ENCODE peak calls at places on chromosome 6, in six cellular contexts. One of them, this sample, is unnamed.

GRCh38 chr6:161676566-161676965 is 402.7 kb upstream of the AGPAT4 start:
- DNase-seq in hepatocyte: no peak
- DNase-seq in fibroblast of pulmonary artery: no peak
- DNase-seq in tibial nerve: no peak
- DNase-seq in endothelial cell: no peak
- DNase-seq in heart right ventricle: no peak
- DNase-seq in this sample: no peak

GRCh38 chr6:292506-293184 is 358 bp downstream of the DUSP22 start:
- DNase-seq in hepatocyte: peak; percentile 73
- DNase-seq in fibroblast of pulmonary artery: peak; percentile 38
- DNase-seq in tibial nerve: peak; percentile 54
- DNase-seq in endothelial cell: peak; percentile 45
- DNase-seq in heart right ventricle: peak; percentile 72
- DNase-seq in this sample: peak; percentile 62

GRCh38 chr6:130162421-130162820 is 60.3 kb downstream of the SAMD3 start:
- DNase-seq in hepatocyte: no peak
- DNase-seq in fibroblast of pulmonary artery: no peak
- DNase-seq in tibial nerve: no peak
- DNase-seq in endothelial cell: no peak
- DNase-seq in heart right ventricle: no peak
- DNase-seq in this sample: no peak

GRCh38 chr6:136136274-136136673 is 113.8 kb downstream of the MTFR2 start:
- DNase-seq in hepatocyte: no peak
- DNase-seq in fibroblast of pulmonary artery: no peak
- DNase-seq in tibial nerve: no peak
- DNase-seq in endothelial cell: no peak
- DNase-seq in heart right ventricle: no peak
- DNase-seq in this sample: no peak

GRCh38 chr6:31575335-31575901 is at the start of gene TNF:
- DNase-seq in hepatocyte: no peak
- DNase-seq in fibroblast of pulmonary artery: no peak
- DNase-seq in tibial nerve: no peak
- DNase-seq in endothelial cell: no peak
- DNase-seq in heart right ventricle: peak; percentile 66
- DNase-seq in this sample: no peak

GRCh38 chr6:35647400-35647799 is 41.3 kb downstream of the FKBP5 start:
- DNase-seq in hepatocyte: no peak
- DNase-seq in fibroblast of pulmonary artery: no peak
- DNase-seq in tibial nerve: no peak
- DNase-seq in endothelial cell: no peak
- DNase-seq in heart right ventricle: no peak
- DNase-seq in this sample: no peak

GRCh38 chr6:69038841-69039240 is 403.8 kb downstream of the ADGRB3 start:
- DNase-seq in hepatocyte: no peak
- DNase-seq in fibroblast of pulmonary artery: no peak
- DNase-seq in tibial nerve: no peak
- DNase-seq in endothelial cell: no peak
- DNase-seq in heart right ventricle: no peak
- DNase-seq in this sample: no peak

GRCh38 chr6:129507059-129507807 is 202.7 kb downstream of the ARHGAP18 start:
- DNase-seq in hepatocyte: no peak
- DNase-seq in fibroblast of pulmonary artery: no peak
- DNase-seq in tibial nerve: no peak
- DNase-seq in endothelial cell: no peak
- DNase-seq in heart right ventricle: no peak
- DNase-seq in this sample: no peak

GRCh38 chr6:150638286-150638685 is 38.6 kb downstream of the PLEKHG1 start:
- DNase-seq in hepatocyte: no peak
- DNase-seq in fibroblast of pulmonary artery: no peak
- DNase-seq in tibial nerve: no peak
- DNase-seq in endothelial cell: no peak
- DNase-seq in heart right ventricle: no peak
- DNase-seq in this sample: no peak

GRCh38 chr6:38749473-38749872 is 34.4 kb downstream of the DNAH8 start:
- DNase-seq in hepatocyte: no peak
- DNase-seq in fibroblast of pulmonary artery: no peak
- DNase-seq in tibial nerve: no peak
- DNase-seq in endothelial cell: no peak
- DNase-seq in heart right ventricle: no peak
- DNase-seq in this sample: no peak

GRCh38 chr6:146526192-146526591 is 17.4 kb upstream of the RAB32 start:
- DNase-seq in hepatocyte: no peak
- DNase-seq in fibroblast of pulmonary artery: peak; percentile 56
- DNase-seq in tibial nerve: no peak
- DNase-seq in endothelial cell: no peak
- DNase-seq in heart right ventricle: no peak
- DNase-seq in this sample: no peak

GRCh38 chr6:96086745-96087144 is 71.0 kb downstream of the FUT9 start:
- DNase-seq in hepatocyte: no peak
- DNase-seq in fibroblast of pulmonary artery: no peak
- DNase-seq in tibial nerve: no peak
- DNase-seq in endothelial cell: no peak
- DNase-seq in heart right ventricle: no peak
- DNase-seq in this sample: no peak

DNA sequence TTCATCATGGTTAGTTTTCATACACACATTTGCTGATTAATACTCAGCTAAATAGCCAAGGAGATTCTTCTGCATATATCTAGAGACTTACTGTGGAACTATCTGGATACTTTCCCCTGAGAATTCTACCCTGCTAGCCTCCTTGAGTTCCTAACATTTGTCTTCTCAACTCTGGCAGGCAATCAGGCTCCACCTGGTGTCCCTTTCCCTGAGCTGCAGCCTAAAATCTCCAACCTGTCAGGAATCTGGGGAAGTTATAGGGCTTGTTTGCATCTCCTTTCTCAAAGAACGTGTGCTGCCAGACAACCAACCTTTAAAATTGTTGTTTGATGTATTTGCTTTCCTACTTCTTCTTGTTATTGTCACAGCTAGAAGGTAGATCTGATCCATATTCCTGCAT is 73.4 kb downstream of the FUT9 start:
- DNase-seq in hepatocyte: no peak
- DNase-seq in fibroblast of pulmonary artery: no peak
- DNase-seq in tibial nerve: no peak
- DNase-seq in endothelial cell: peak; percentile 31
- DNase-seq in heart right ventricle: no peak
- DNase-seq in this sample: no peak
- TF ChIP-seq CTCF in hepatocyte: peak; percentile 37
- TF ChIP-seq CTCF in fibroblast of pulmonary artery: no peak
- TF ChIP-seq CTCF in tibial nerve: no peak
- TF ChIP-seq CTCF in endothelial cell: peak; percentile 53
- TF ChIP-seq CTCF in heart right ventricle: no peak
- TF ChIP-seq CTCF in this sample: no peak

GRCh38 chr6:138106665-138107077 is 548 bp downstream of the PERP start:
- DNase-seq in hepatocyte: no peak
- DNase-seq in fibroblast of pulmonary artery: no peak
- DNase-seq in tibial nerve: no peak
- DNase-seq in endothelial cell: no peak
- DNase-seq in heart right ventricle: no peak
- DNase-seq in this sample: no peak

GRCh38 chr6:138103876-138104275 is 3.3 kb downstream of the PERP start:
- DNase-seq in hepatocyte: no peak
- DNase-seq in fibroblast of pulmonary artery: no peak
- DNase-seq in tibial nerve: no peak
- DNase-seq in endothelial cell: no peak
- DNase-seq in heart right ventricle: no peak
- DNase-seq in this sample: no peak

GRCh38 chr6:138105880-138106664 is 1.1 kb downstream of the PERP start:
- DNase-seq in hepatocyte: peak; percentile 37
- DNase-seq in fibroblast of pulmonary artery: no peak
- DNase-seq in tibial nerve: no peak
- DNase-seq in endothelial cell: no peak
- DNase-seq in heart right ventricle: no peak
- DNase-seq in this sample: no peak

GRCh38 chr6:138104618-138105213 is 2.5 kb downstream of the PERP start:
- DNase-seq in hepatocyte: no peak
- DNase-seq in fibroblast of pulmonary artery: no peak
- DNase-seq in tibial nerve: no peak
- DNase-seq in endothelial cell: no peak
- DNase-seq in heart right ventricle: no peak
- DNase-seq in this sample: no peak

DNA sequence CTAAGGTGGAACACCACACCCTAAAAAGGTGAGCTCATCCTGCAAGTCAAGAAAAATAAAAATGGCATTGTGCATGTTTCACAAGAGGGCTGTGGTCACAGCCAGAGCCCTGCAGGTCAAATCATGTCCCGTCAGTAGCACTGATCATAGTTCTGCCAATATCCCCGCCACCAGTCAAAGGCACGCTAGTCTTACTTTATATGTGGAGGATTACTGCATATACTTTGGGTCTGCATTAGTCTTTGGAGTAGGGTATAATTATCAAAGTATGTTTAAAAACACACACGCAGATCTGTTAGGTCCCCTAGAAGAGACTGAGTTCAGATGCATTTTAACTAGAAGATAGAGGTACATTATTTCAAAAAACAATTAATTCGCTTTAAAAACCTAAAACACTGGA is 1.8 kb downstream of the PERP start:
- DNase-seq in hepatocyte: peak; percentile 46
- DNase-seq in fibroblast of pulmonary artery: no peak
- DNase-seq in tibial nerve: no peak
- DNase-seq in endothelial cell: no peak
- DNase-seq in heart right ventricle: no peak
- DNase-seq in this sample: no peak
- TF ChIP-seq CTCF in hepatocyte: no peak
- TF ChIP-seq CTCF in fibroblast of pulmonary artery: no peak
- TF ChIP-seq CTCF in tibial nerve: no peak
- TF ChIP-seq CTCF in endothelial cell: no peak
- TF ChIP-seq CTCF in heart right ventricle: no peak
- TF ChIP-seq CTCF in this sample: no peak

GRCh38 chr6:166747644-166748595 is 120.9 kb upstream of the RPS6KA2 start:
- DNase-seq in hepatocyte: no peak
- DNase-seq in fibroblast of pulmonary artery: peak; percentile 5
- DNase-seq in tibial nerve: no peak
- DNase-seq in endothelial cell: no peak
- DNase-seq in heart right ventricle: no peak
- DNase-seq in this sample: no peak

GRCh38 chr6:166749666-166750065 is 122.6 kb upstream of the RPS6KA2 start:
- DNase-seq in hepatocyte: no peak
- DNase-seq in fibroblast of pulmonary artery: no peak
- DNase-seq in tibial nerve: no peak
- DNase-seq in endothelial cell: no peak
- DNase-seq in heart right ventricle: no peak
- DNase-seq in this sample: no peak

GRCh38 chr6:166752097-166752496 is 125.0 kb upstream of the RPS6KA2 start:
- DNase-seq in hepatocyte: no peak
- DNase-seq in fibroblast of pulmonary artery: no peak
- DNase-seq in tibial nerve: no peak
- DNase-seq in endothelial cell: no peak
- DNase-seq in heart right ventricle: no peak
- DNase-seq in this sample: no peak

GRCh38 chr6:166751051-166751595 is 124.1 kb upstream of the RPS6KA2 start:
- DNase-seq in hepatocyte: no peak
- DNase-seq in fibroblast of pulmonary artery: no peak
- DNase-seq in tibial nerve: no peak
- DNase-seq in endothelial cell: no peak
- DNase-seq in heart right ventricle: no peak
- DNase-seq in this sample: no peak

GRCh38 chr6:166750125-166750793 is 123.2 kb upstream of the RPS6KA2 start:
- DNase-seq in hepatocyte: no peak
- DNase-seq in fibroblast of pulmonary artery: peak; percentile 7
- DNase-seq in tibial nerve: no peak
- DNase-seq in endothelial cell: no peak
- DNase-seq in heart right ventricle: no peak
- DNase-seq in this sample: no peak
- TF ChIP-seq CTCF in hepatocyte: no peak
- TF ChIP-seq CTCF in fibroblast of pulmonary artery: no peak
- TF ChIP-seq CTCF in tibial nerve: no peak
- TF ChIP-seq CTCF in endothelial cell: no peak
- TF ChIP-seq CTCF in heart right ventricle: no peak
- TF ChIP-seq CTCF in this sample: no peak

GRCh38 chr6:7238900-7239589 is 74.0 kb downstream of the SSR1 start:
- DNase-seq in hepatocyte: peak; percentile 90
- DNase-seq in fibroblast of pulmonary artery: peak; percentile 72
- DNase-seq in tibial nerve: peak; percentile 73
- DNase-seq in endothelial cell: peak; percentile 86
- DNase-seq in heart right ventricle: peak; percentile 89
- DNase-seq in this sample: peak; percentile 73
- TF ChIP-seq CTCF in hepatocyte: peak; percentile 68
- TF ChIP-seq CTCF in fibroblast of pulmonary artery: peak; percentile 67
- TF ChIP-seq CTCF in tibial nerve: peak; percentile 64
- TF ChIP-seq CTCF in endothelial cell: peak; percentile 71
- TF ChIP-seq CTCF in heart right ventricle: peak; percentile 51
- TF ChIP-seq CTCF in this sample: peak; percentile 51

GRCh38 chr6:98816799-98817198 is 17.6 kb upstream of the POU3F2 start:
- DNase-seq in hepatocyte: no peak
- DNase-seq in fibroblast of pulmonary artery: no peak
- DNase-seq in tibial nerve: no peak
- DNase-seq in endothelial cell: no peak
- DNase-seq in heart right ventricle: no peak
- DNase-seq in this sample: no peak
- TF ChIP-seq CTCF in hepatocyte: no peak
- TF ChIP-seq CTCF in fibroblast of pulmonary artery: no peak
- TF ChIP-seq CTCF in tibial nerve: no peak
- TF ChIP-seq CTCF in endothelial cell: no peak
- TF ChIP-seq CTCF in heart right ventricle: no peak
- TF ChIP-seq CTCF in this sample: no peak